ENCODE peak calls at places on chromosome X, in seven cellular contexts. Y is ELR; E is activated naive CD4-positive, alpha-beta T cell treated with anti-CD3 and anti-CD28 coated beads, Interleukin-2, amount 50 U/mL, for 16 hours; Z is hippocampal formation; A is activated CD4-positive, alpha-beta T cell treated with anti-CD3 and anti-CD28 coated beads for 48 hours; W is NCI-H345; N is activated CD8-positive, alpha-beta memory T cell treated with anti-CD3 and anti-CD28 coated beads for 48 hours. M is an unnamed sample.

GRCh38 chrX:7261672-7262332 is 113.8 kb upstream of the PUDP start:
- DNase-seq in Y (no peak), E (no peak), Z (no peak), A (no peak), W (no peak), N (no peak), M (no peak)

GRCh38 chrX:50838820-50839600 is 25.0 kb upstream of the SHROOM4 start:
- DNase-seq in Y (no peak), E (no peak), Z (no peak), A (no peak), W (no peak), N (no peak), M (no peak)

GRCh38 chrX:30949554-30949953 is 60.5 kb upstream of the TAB3 start:
- DNase-seq in Y (no peak), E (no peak), Z (no peak), A (no peak), W (no peak), N (no peak), M (no peak)

GRCh38 chrX:29318051-29318450 is 730.8 kb downstream of the IL1RAPL1 start:
- DNase-seq in Y (no peak), E (no peak), Z (no peak), A (no peak), W (no peak), N (no peak), M (no peak)

GRCh38 chrX:14899607-14900006 is 26.4 kb downstream of the MOSPD2 start:
- DNase-seq in Y (peak; percentile 76), E (no peak), Z (no peak), A (no peak), W (no peak), N (no peak), M (no peak)

GRCh38 chrX:78029663-78030062 is 60.2 kb upstream of the PGAM4 start:
- DNase-seq in Y (peak; percentile 50), E (no peak), Z (peak; percentile 3), A (peak; percentile 9), W (no peak), N (no peak), M (no peak)

GRCh38 chrX:115562492-115562872 is 1.5 kb downstream of the PLS3 start:
- DNase-seq in Y (peak; percentile 61), E (no peak), Z (peak; percentile 16), A (no peak), W (no peak), N (no peak), M (no peak)

GRCh38 chrX:143500751-143501150 is 16.5 kb downstream of the SPANXN3 start:
- DNase-seq in Y (no peak), E (no peak), Z (no peak), A (no peak), W (peak; percentile 13), N (no peak), M (no peak)

GRCh38 chrX:5876984-5877655 is 351.5 kb downstream of the NLGN4X start:
- DNase-seq in Y (no peak), E (no peak), Z (no peak), A (peak; percentile 1), W (no peak), N (no peak), M (peak; percentile 48)

GRCh38 chrX:1554469-1555210 is 17.7 kb upstream of the P2RY8 start:
- DNase-seq in Y (no peak), E (peak; percentile 25), Z (no peak), A (no peak), W (no peak), N (no peak), M (no peak)

GRCh38 chrX:13103111-13103913 is 58.9 kb upstream of the FAM9C start:
- DNase-seq in Y (peak; percentile 53), E (no peak), Z (no peak), A (no peak), W (no peak), N (no peak), M (no peak)

GRCh38 chrX:119606508-119607389 is 525 bp upstream of the NKRF start:
- DNase-seq in Y (peak; percentile 94), E (no peak), Z (no peak), A (no peak), W (no peak), N (no peak), M (no peak)

GRCh38 chrX:10781847-10782530 is 161.6 kb upstream of the MID1 start:
- DNase-seq in Y (no peak), E (no peak), Z (no peak), A (no peak), W (no peak), N (no peak), M (no peak)

GRCh38 chrX:119539872-119540271 is 25.3 kb downstream of the STEEP1 start:
- DNase-seq in Y (peak; percentile 8), E (no peak), Z (no peak), A (peak; percentile 14), W (no peak), N (no peak), M (no peak)

GRCh38 chrX:40040686-40041461 is 56.9 kb downstream of the BCOR start:
- DNase-seq in Y (no peak), E (no peak), Z (no peak), A (no peak), W (no peak), N (no peak), M (no peak)

GRCh38 chrX:117707948-117708743 is 408.5 kb downstream of the KLHL13 start:
- DNase-seq in Y (no peak), E (no peak), Z (no peak), A (no peak), W (no peak), N (no peak), M (no peak)

GRCh38 chrX:39336709-39337294 is 535.5 kb downstream of the MID1IP1 start:
- DNase-seq in Y (no peak), E (peak; percentile 13), Z (no peak), A (peak; percentile 49), W (peak; percentile 85), N (no peak), M (no peak)

GRCh38 chrX:11899091-11899490 is 141.1 kb downstream of the MSL3 start:
- DNase-seq in Y (peak; percentile 71), E (no peak), Z (no peak), A (no peak), W (no peak), N (no peak), M (no peak)

GRCh38 chrX:74104356-74105065 is 199.5 kb upstream of the ZCCHC13 start:
- DNase-seq in Y (peak; percentile 58), E (no peak), Z (no peak), A (no peak), W (no peak), N (no peak), M (no peak)

GRCh38 chrX:37910186-37910585 is 62.8 kb upstream of the DYNLT3 start:
- DNase-seq in Y (no peak), E (no peak), Z (no peak), A (no peak), W (no peak), N (no peak), M (no peak)

M was measured in Right ventricle myocardium inferior.